ENCODE peak calls at places on chromosomes 12 and 14, in ten cellular contexts. Z is Caco-2; H is CD8-positive, alpha-beta memory T cell; C is left lung; F is GM23248; D is SJCRH30; T is stomach; A is HCT116; Y is kidney; M is fibroblast of lung. L is an unnamed sample.

GRCh38 chr12:3168775-3169221 is 91.6 kb downstream of the TSPAN9 start:
- DNase-seq in Z (peak; percentile 36), H (no peak), C (no peak), F (peak; percentile 98), D (no peak), T (no peak), A (peak; percentile 72), Y (peak; percentile 81), M (peak; percentile 83), L (no peak)

GRCh38 chr14:65854215-65854614 is 441.7 kb downstream of the FUT8 start:
- DNase-seq in Z (no peak), H (no peak), C (no peak), F (no peak), D (no peak), T (peak; percentile 48), A (no peak), Y (no peak), M (no peak), L (peak; percentile 71)

GRCh38 chr12:49706351-49707126 is 666 bp downstream of the FMNL3 start:
- DNase-seq in Z (peak; percentile 50), H (no peak), C (peak; percentile 86), F (peak; percentile 65), D (peak; percentile 69), T (peak; percentile 26), A (no peak), Y (peak; percentile 86), M (peak; percentile 54), L (peak; percentile 22)

GRCh38 chr14:77250927-77251326 is 20.1 kb downstream of the NGB start:
- DNase-seq in Z (no peak), H (no peak), C (no peak), F (no peak), D (no peak), T (no peak), A (no peak), Y (no peak), M (no peak), L (no peak)

GRCh38 chr12:98719515-98720504 is 74.7 kb downstream of the APAF1 start:
- DNase-seq in Z (no peak), H (no peak), C (no peak), F (no peak), D (no peak), T (no peak), A (no peak), Y (no peak), M (no peak), L (no peak)

GRCh38 chr14:69708586-69709169 is 58.3 kb upstream of the SRSF5 start:
- DNase-seq in Z (peak; percentile 49), H (no peak), C (no peak), F (peak; percentile 23), D (peak; percentile 82), T (no peak), A (no peak), Y (peak; percentile 71), M (peak; percentile 22), L (no peak)

GRCh38 chr14:64812412-64812811 is 67.3 kb downstream of the SPTB start:
- DNase-seq in Z (peak; percentile 71), H (peak; percentile 10), C (no peak), F (no peak), D (peak; percentile 12), T (peak; percentile 74), A (peak; percentile 47), Y (no peak), M (no peak), L (peak; percentile 73)

GRCh38 chr14:93156693-93157369 is 27.9 kb downstream of the MOAP1 start:
- DNase-seq in Z (no peak), H (no peak), C (peak; percentile 25), F (no peak), D (no peak), T (no peak), A (no peak), Y (peak; percentile 50), M (no peak), L (no peak)

GRCh38 chr12:104960464-104960863 is 2.4 kb upstream of the SLC41A2 start:
- DNase-seq in Z (no peak), H (no peak), C (no peak), F (no peak), D (no peak), T (no peak), A (no peak), Y (no peak), M (no peak), L (no peak)

GRCh38 chr14:98489115-98489514 is 782.9 kb downstream of the BCL11B start:
- DNase-seq in Z (no peak), H (no peak), C (no peak), F (no peak), D (no peak), T (no peak), A (no peak), Y (no peak), M (no peak), L (no peak)

GRCh38 chr14:24059841-24060388 is 8.1 kb downstream of the CARMIL3 start:
- DNase-seq in Z (no peak), H (no peak), C (peak; percentile 67), F (no peak), D (no peak), T (no peak), A (no peak), Y (peak; percentile 48), M (no peak), L (no peak)

GRCh38 chr12:16473610-16474326 is 126.3 kb downstream of the MGST1 start:
- DNase-seq in Z (no peak), H (no peak), C (no peak), F (peak; percentile 52), D (no peak), T (no peak), A (no peak), Y (no peak), M (peak; percentile 80), L (no peak)

DNA sequence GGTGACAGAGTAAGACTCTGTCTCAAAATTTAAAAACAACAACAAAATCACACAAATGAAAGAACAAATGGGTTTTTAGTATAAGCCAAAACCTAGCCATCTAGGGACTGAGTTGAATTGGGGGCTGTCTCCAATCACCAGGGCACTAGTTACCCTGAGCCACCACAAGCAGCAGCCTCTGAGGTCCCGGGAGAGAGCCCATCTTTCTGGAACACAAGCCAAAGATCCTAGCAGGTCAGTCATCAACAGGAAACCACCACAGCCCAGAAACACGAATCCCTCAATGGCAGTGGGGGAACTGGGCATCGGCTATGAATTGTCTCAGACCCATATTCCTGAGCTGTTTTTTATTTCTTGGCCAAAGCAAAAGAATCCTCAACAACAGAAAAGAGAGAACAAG is 75.3 kb downstream of the KDM2B start:
- DNase-seq in Z (no peak), H (no peak), C (no peak), F (peak; percentile 60), D (no peak), T (no peak), A (no peak), Y (no peak), M (no peak), L (no peak)
- H3K36me3 ChIP-seq in Z (no peaks in the 10 kb centered on the region), H (no peaks in the 10 kb centered on the region), C (no peaks in the 10 kb centered on the region), F (no peaks in the 10 kb centered on the region), D (no peaks in the 10 kb centered on the region), T (no peaks in the 10 kb centered on the region), A (no peaks in the 10 kb centered on the region), Y (no peaks in the 10 kb centered on the region), M (peaks cover 3% of the 10 kb centered on the region), L (no peaks in the 10 kb centered on the region)

DNA sequence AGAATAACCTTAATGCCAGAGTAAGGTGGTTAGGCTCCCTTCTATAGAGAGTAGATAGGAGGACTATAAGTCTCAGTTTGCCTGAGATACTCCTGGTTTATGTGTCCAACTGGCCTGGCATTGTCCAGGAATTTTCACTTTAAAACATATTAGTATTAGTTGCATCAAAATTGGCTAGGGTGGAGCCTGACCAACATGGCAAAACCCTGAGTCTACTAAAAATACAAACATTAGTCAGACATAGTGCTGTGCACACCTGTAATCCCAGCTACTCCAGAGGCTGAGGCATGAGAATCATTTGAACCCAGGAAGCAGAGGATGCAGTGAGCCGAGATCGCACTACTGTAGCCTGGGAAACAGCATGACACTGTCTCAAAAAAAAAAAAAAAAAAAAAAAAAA is 11.9 kb downstream of the WDHD1 start:
- DNase-seq in Z (no peak), H (no peak), C (no peak), F (no peak), D (no peak), T (no peak), A (no peak), Y (no peak), M (no peak), L (no peak)
- H3K36me3 ChIP-seq in Z (no peaks in the 10 kb centered on the region), H (no peaks in the 10 kb centered on the region), C (no peaks in the 10 kb centered on the region), F (peaks cover 4% of the 10 kb centered on the region), D (peaks cover 35% of the 10 kb centered on the region), T (no peaks in the 10 kb centered on the region), A (peaks cover 6% of the 10 kb centered on the region), Y (no peaks in the 10 kb centered on the region), M (no peaks in the 10 kb centered on the region), L (no peaks in the 10 kb centered on the region)

GRCh38 chr12:129097451-129097850 is 244.2 kb downstream of the GLT1D1 start:
- DNase-seq in Z (no peak), H (no peak), C (no peak), F (no peak), D (no peak), T (no peak), A (no peak), Y (no peak), M (no peak), L (no peak)

GRCh38 chr12:129101404-129101803 is 248.1 kb downstream of the GLT1D1 start:
- DNase-seq in Z (no peak), H (no peak), C (no peak), F (no peak), D (no peak), T (no peak), A (no peak), Y (no peak), M (no peak), L (no peak)

GRCh38 chr12:129096184-129096583 is 242.9 kb downstream of the GLT1D1 start:
- DNase-seq in Z (no peak), H (no peak), C (no peak), F (no peak), D (no peak), T (no peak), A (no peak), Y (no peak), M (no peak), L (no peak)

GRCh38 chr12:129102233-129102632 is 249.0 kb downstream of the GLT1D1 start:
- DNase-seq in Z (no peak), H (no peak), C (no peak), F (no peak), D (no peak), T (no peak), A (no peak), Y (no peak), M (no peak), L (no peak)

DNA sequence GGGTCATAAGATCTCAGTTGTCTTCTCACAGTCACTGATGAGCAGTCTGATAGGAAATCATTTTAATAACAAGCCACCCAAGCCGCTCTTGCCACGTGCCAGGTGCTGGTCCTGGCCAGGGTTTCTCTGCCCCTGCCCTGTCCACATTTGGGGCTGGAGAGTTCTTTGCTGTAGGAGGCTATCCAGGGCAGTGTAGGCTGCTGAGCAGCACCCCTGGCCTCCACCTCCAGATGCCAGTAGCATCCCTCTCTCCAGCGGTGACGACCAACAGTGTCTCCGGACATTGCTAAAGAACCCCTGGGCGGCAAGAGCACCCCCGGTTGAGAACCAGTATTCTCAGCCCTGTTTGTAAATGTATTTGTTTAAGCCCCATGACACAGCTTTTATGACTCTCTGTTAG is 243.7 kb downstream of the GLT1D1 start:
- DNase-seq in Z (no peak), H (no peak), C (no peak), F (no peak), D (no peak), T (no peak), A (no peak), Y (no peak), M (no peak), L (no peak)
- H3K36me3 ChIP-seq in Z (no peaks in the 10 kb centered on the region), H (no peaks in the 10 kb centered on the region), C (no peaks in the 10 kb centered on the region), F (no peaks in the 10 kb centered on the region), D (no peaks in the 10 kb centered on the region), T (no peaks in the 10 kb centered on the region), A (no peaks in the 10 kb centered on the region), Y (no peaks in the 10 kb centered on the region), M (no peaks in the 10 kb centered on the region), L (no peaks in the 10 kb centered on the region)

GRCh38 chr12:28351414-28351813 is 161.2 kb downstream of the CCDC91 start:
- DNase-seq in Z (no peak), H (no peak), C (peak; percentile 39), F (no peak), D (no peak), T (no peak), A (no peak), Y (peak; percentile 45), M (no peak), L (no peak)
- H3K36me3 ChIP-seq in Z (no peaks in the 10 kb centered on the region), H (peaks cover 5% of the 10 kb centered on the region), C (no peaks in the 10 kb centered on the region), F (peaks cover 12% of the 10 kb centered on the region), D (no peaks in the 10 kb centered on the region), T (no peaks in the 10 kb centered on the region), A (no peaks in the 10 kb centered on the region), Y (no peaks in the 10 kb centered on the region), M (no peaks in the 10 kb centered on the region), L (peaks cover 7% of the 10 kb centered on the region)